ENCODE peak calls at places on chromosomes 2 and 18, in six cellular contexts. T is mesenchymal stem cell, S is cardiac muscle cell, B is heart left ventricle, K is IMR-90, C is sigmoid colon. J is an unnamed sample.
A peak's percentile ranks its signal among the peaks of the same experiment; 100 is the strongest.

GRCh38 chr2:33441235-33441810 is 35.1 kb upstream of the RASGRP3 start:
- DNase-seq in T (peak; percentile 73), S (peak; percentile 76), B (no peak), K (peak; percentile 78), C (peak; percentile 71), J (no peak)

GRCh38 chr2:223723954-223724411 is 113.4 kb downstream of the AP1S3 start:
- DNase-seq in T (peak; percentile 73), S (peak; percentile 33), B (no peak), K (no peak), C (no peak), J (no peak)

GRCh38 chr2:36192978-36193377 is 162.6 kb upstream of the CRIM1 start:
- DNase-seq in T (no peak), S (no peak), B (no peak), K (no peak), C (no peak), J (no peak)

GRCh38 chr2:98444436-98445166 is at the start of gene INPP4A:
- DNase-seq in T (peak; percentile 60), S (peak; percentile 91), B (peak; percentile 91), K (peak; percentile 42), C (peak; percentile 85), J (no peak)

GRCh38 chr2:8304821-8305766 is 376.8 kb upstream of the ID2 start:
- DNase-seq in T (peak; percentile 37), S (no peak), B (no peak), K (no peak), C (no peak), J (no peak)

GRCh38 chr2:95305341-95306058 is 8.4 kb downstream of the KCNIP3 start:
- DNase-seq in T (no peak), S (no peak), B (no peak), K (no peak), C (no peak), J (no peak)

GRCh38 chr2:28080911-28081310 is 190.4 kb downstream of the BABAM2 start:
- DNase-seq in T (peak; percentile 73), S (no peak), B (no peak), K (peak; percentile 52), C (peak; percentile 74), J (no peak)

GRCh38 chr18:8051388-8051787 is 484.3 kb downstream of the PTPRM start:
- DNase-seq in T (no peak), S (no peak), B (no peak), K (peak; percentile 17), C (no peak), J (no peak)

GRCh38 chr2:230541934-230542380 is 126.0 kb downstream of the SP100 start:
- DNase-seq in T (no peak), S (no peak), B (no peak), K (peak; percentile 7), C (no peak), J (no peak)

GRCh38 chr2:20781656-20782265 is 41.1 kb downstream of the LDAH start:
- DNase-seq in T (peak; percentile 38), S (peak; percentile 19), B (no peak), K (peak; percentile 7), C (no peak), J (no peak)

GRCh38 chr2:9946076-9946475 is 5.4 kb upstream of the GRHL1 start:
- DNase-seq in T (no peak), S (no peak), B (no peak), K (no peak), C (no peak), J (no peak)

GRCh38 chr2:59604143-59604542 is 949.3 kb downstream of the BCL11A start:
- DNase-seq in T (no peak), S (no peak), B (no peak), K (no peak), C (no peak), J (no peak)

GRCh38 chr2:27855476-27855875 is 34.7 kb downstream of the RBKS start:
- DNase-seq in T (peak; percentile 70), S (no peak), B (no peak), K (peak; percentile 83), C (no peak), J (no peak)

GRCh38 chr2:8642332-8643078 is 39.4 kb upstream of the ID2 start:
- DNase-seq in T (no peak), S (no peak), B (no peak), K (no peak), C (peak; percentile 65), J (peak; percentile 15)

GRCh38 chr2:227188292-227188691 is 23.9 kb downstream of the COL4A3 start:
- DNase-seq in T (peak; percentile 56), S (peak; percentile 70), B (no peak), K (peak; percentile 1), C (no peak), J (no peak)

GRCh38 chr2:160096414-160096813 is 34.0 kb upstream of the PLA2R1 start:
- DNase-seq in T (no peak), S (no peak), B (no peak), K (no peak), C (no peak), J (no peak)

GRCh38 chr2:47323009-47323821 is 79.7 kb upstream of the MSH2 start:
- DNase-seq in T (peak; percentile 74), S (peak; percentile 81), B (peak; percentile 81), K (peak; percentile 66), C (peak; percentile 85), J (no peak)

GRCh38 chr2:17227856-17228255 is 290.4 kb downstream of the RAD51AP2 start:
- DNase-seq in T (no peak), S (no peak), B (no peak), K (no peak), C (no peak), J (no peak)

GRCh38 chr18:6368017-6368416 is 46.7 kb downstream of the L3MBTL4 start:
- DNase-seq in T (no peak), S (no peak), B (no peak), K (no peak), C (no peak), J (no peak)

GRCh38 chr2:132955871-132956615 is 286.0 kb upstream of the LYPD1 start:
- DNase-seq in T (no peak), S (no peak), B (no peak), K (no peak), C (no peak), J (no peak)

GRCh38 chr18:39806519-39806918 is 2148.5 kb upstream of the PIK3C3 start:
- DNase-seq in T (peak; percentile 24), S (no peak), B (no peak), K (no peak), C (no peak), J (no peak)

GRCh38 chr2:233131991-233132390 is 71.8 kb downstream of the INPP5D start:
- DNase-seq in T (no peak), S (no peak), B (no peak), K (no peak), C (no peak), J (no peak)

GRCh38 chr2:8692783-8693768 is 11.2 kb downstream of the ID2 start:
- DNase-seq in T (no peak), S (peak; percentile 54), B (peak; percentile 66), K (no peak), C (no peak), J (no peak)

GRCh38 chr2:66926594-66927112 is 470.5 kb upstream of the ETAA1 start:
- DNase-seq in T (no peak), S (no peak), B (no peak), K (no peak), C (no peak), J (no peak)

GRCh38 chr2:120820263-120820884 is 84.7 kb downstream of the GLI2 start:
- DNase-seq in T (peak; percentile 91), S (peak; percentile 73), B (peak; percentile 54), K (peak; percentile 90), C (peak; percentile 82), J (no peak)

GRCh38 chr2:31065356-31065755 is 72.9 kb downstream of the GALNT14 start:
- DNase-seq in T (no peak), S (no peak), B (no peak), K (no peak), C (no peak), J (no peak)

GRCh38 chr2:124145982-124146381 is 120.9 kb downstream of the CNTNAP5 start:
- DNase-seq in T (no peak), S (no peak), B (no peak), K (no peak), C (no peak), J (no peak)

GRCh38 chr2:101120124-101120996 is 30.8 kb downstream of the TBC1D8 start:
- DNase-seq in T (peak; percentile 90), S (no peak), B (peak; percentile 79), K (peak; percentile 29), C (peak; percentile 84), J (peak; percentile 79)

GRCh38 chr2:105765415-105766299 is 20.9 kb downstream of the NCK2 start:
- DNase-seq in T (no peak), S (no peak), B (no peak), K (no peak), C (no peak), J (no peak)

GRCh38 chr2:209680596-209680995 is 91.0 kb upstream of the UNC80 start:
- DNase-seq in T (no peak), S (no peak), B (no peak), K (no peak), C (no peak), J (no peak)

GRCh38 chr18:3652380-3653262 is 202.6 kb downstream of the TGIF1 start:
- DNase-seq in T (peak; percentile 99), S (peak; percentile 77), B (peak; percentile 71), K (peak; percentile 99), C (no peak), J (peak; percentile 97)

GRCh38 chr18:56469582-56469981 is 168.8 kb downstream of the TXNL1 start:
- DNase-seq in T (no peak), S (no peak), B (no peak), K (peak; percentile 8), C (no peak), J (no peak)
- H3K27ac ChIP-seq in T (no peak overlapping the region), S (no peak overlapping the region), B (no peak overlapping the region), K (no peak overlapping the region), C (no peak overlapping the region), J (no peak overlapping the region)

GRCh38 chr18:72834731-72835130 is 33.1 kb downstream of the NETO1 start:
- DNase-seq in T (no peak), S (no peak), B (no peak), K (no peak), C (no peak), J (no peak)
- H3K9me3 ChIP-seq in T (peaks cover 16% of the 10 kb centered on the region), S (no peaks in the 10 kb centered on the region), B (no peaks in the 10 kb centered on the region), K (peaks cover 2% of the 10 kb centered on the region), C (no peaks in the 10 kb centered on the region), J (no peaks in the 10 kb centered on the region)

GRCh38 chr2:239236043-239236807 is 164.6 kb downstream of the HDAC4 start:
- DNase-seq in T (no peak), S (no peak), B (no peak), K (no peak), C (peak; percentile 68), J (no peak)

GRCh38 chr2:239235311-239235710 is 165.5 kb downstream of the HDAC4 start:
- DNase-seq in T (no peak), S (no peak), B (no peak), K (no peak), C (peak; percentile 37), J (no peak)

GRCh38 chr2:239234826-239235175 is 166.0 kb downstream of the HDAC4 start:
- DNase-seq in T (no peak), S (no peak), B (no peak), K (no peak), C (no peak), J (no peak)

GRCh38 chr2:239233576-239233975 is 167.2 kb downstream of the HDAC4 start:
- DNase-seq in T (no peak), S (no peak), B (no peak), K (no peak), C (peak; percentile 50), J (no peak)

GRCh38 chr2:239234151-239234825 is 166.5 kb downstream of the HDAC4 start:
- DNase-seq in T (no peak), S (no peak), B (no peak), K (no peak), C (peak; percentile 59), J (no peak)
- H3K27ac ChIP-seq in T (no peak overlapping the region), S (no peak overlapping the region), B (no peak overlapping the region), K (no peak overlapping the region), C (peak overlapping the region; percentile 2), J (no peak overlapping the region)

GRCh38 chr2:108837198-108837597 is 50.6 kb downstream of the CCDC138 start:
- DNase-seq in T (no peak), S (no peak), B (no peak), K (no peak), C (no peak), J (no peak)
- H3K9me3 ChIP-seq in T (peaks cover 40% of the 10 kb centered on the region), S (no peaks in the 10 kb centered on the region), B (no peaks in the 10 kb centered on the region), K (no peaks in the 10 kb centered on the region), C (peaks cover 6% of the 10 kb centered on the region), J (peaks cover 9% of the 10 kb centered on the region)